ENCODE peak calls at places on chromosomes 6 and 20, in ten cellular contexts. E is lung microvascular endothelial cell; N is GM12865; B is HepG2; H is T47D; G is WTC11; L is B cell; R is DMS153; S is NCI-H2029 treated with DMSO at 0.1 percent for 48 hours; A is activated T-helper 2 cell treated with anti-CD3 and anti-CD28 coated beads, Interferon-gamma antibody, Interleukin-2, Interleukin-4, amounts not matched to agents 10 μg/mL and 5 μg/mL and 100 μg/mL, durations not matched to agents 14 hours and 24 hours and 36 hours. D is an unnamed sample.
A peak's percentile ranks its signal among the peaks of the same experiment; 100 is the strongest.

GRCh38 chr6:166955121-166955864 is 1.1 kb downstream of the RNASET2 start:
- DNase-seq in E (no peak), N (peak; percentile 78), B (no peak), H (peak; percentile 27), G (no peak), L (peak; percentile 63), R (no peak), S (no peak), A (no peak), D (peak; percentile 53)

GRCh38 chr6:105345506-105345905 is 57.4 kb downstream of the PREP start:
- DNase-seq in E (no peak), N (no peak), B (no peak), H (no peak), G (no peak), L (no peak), R (no peak), S (no peak), A (no peak), D (no peak)

GRCh38 chr6:141552463-141552862 is 580.3 kb upstream of the GJE1 start:
- DNase-seq in E (peak; percentile 99), N (peak; percentile 41), B (peak; percentile 89), H (peak; percentile 73), G (no peak), L (no peak), R (peak; percentile 99), S (peak; percentile 85), A (no peak), D (no peak)

GRCh38 chr6:132648356-132648755 is 10.6 kb downstream of the TAAR1 start:
- DNase-seq in E (no peak), N (peak; percentile 74), B (no peak), H (no peak), G (no peak), L (no peak), R (no peak), S (no peak), A (no peak), D (peak; percentile 9)

GRCh38 chr20:11350126-11351005 is 567.3 kb upstream of the BTBD3 start:
- DNase-seq in E (no peak), N (no peak), B (no peak), H (no peak), G (no peak), L (no peak), R (peak; percentile 40), S (no peak), A (no peak), D (no peak)

GRCh38 chr6:134935076-134935475 is 14.8 kb downstream of the ALDH8A1 start:
- DNase-seq in E (no peak), N (no peak), B (no peak), H (no peak), G (no peak), L (no peak), R (no peak), S (no peak), A (no peak), D (no peak)

GRCh38 chr6:74735304-74735703 is 470.5 kb downstream of the COL12A1 start:
- DNase-seq in E (no peak), N (no peak), B (no peak), H (no peak), G (no peak), L (no peak), R (no peak), S (no peak), A (no peak), D (no peak)

GRCh38 chr6:117498159-117498558 is 15.7 kb downstream of the DCBLD1 start:
- DNase-seq in E (peak; percentile 86), N (peak; percentile 22), B (no peak), H (no peak), G (no peak), L (no peak), R (no peak), S (no peak), A (no peak), D (no peak)

GRCh38 chr20:925516-925915 is 9.4 kb upstream of the ANGPT4 start:
- DNase-seq in E (no peak), N (no peak), B (no peak), H (no peak), G (no peak), L (no peak), R (no peak), S (no peak), A (no peak), D (no peak)

GRCh38 chr6:160510976-160511617 is 153.0 kb downstream of the LPA start:
- DNase-seq in E (no peak), N (no peak), B (no peak), H (no peak), G (no peak), L (no peak), R (no peak), S (no peak), A (no peak), D (no peak)

GRCh38 chr6:30259140-30260035 is 46.2 kb upstream of the TRIM26 start:
- DNase-seq in E (peak; percentile 77), N (peak; percentile 83), B (peak; percentile 83), H (peak; percentile 81), G (peak; percentile 72), L (peak; percentile 83), R (peak; percentile 52), S (no peak), A (peak; percentile 48), D (peak; percentile 88)

GRCh38 chr6:121526282-121526681 is 90.8 kb downstream of the GJA1 start:
- DNase-seq in E (no peak), N (no peak), B (no peak), H (no peak), G (no peak), L (no peak), R (no peak), S (no peak), A (no peak), D (no peak)

GRCh38 chr6:5115168-5115567 is 30.0 kb downstream of the PPP1R3G start:
- DNase-seq in E (no peak), N (no peak), B (peak; percentile 91), H (no peak), G (no peak), L (no peak), R (no peak), S (no peak), A (no peak), D (no peak)

GRCh38 chr6:36682328-36683144 is 4.0 kb downstream of the CDKN1A start:
- DNase-seq in E (peak; percentile 42), N (peak; percentile 88), B (peak; percentile 59), H (peak; percentile 87), G (no peak), L (peak; percentile 82), R (peak; percentile 87), S (peak; percentile 92), A (peak; percentile 53), D (peak; percentile 57)

GRCh38 chr6:95693108-95693507 is 115.8 kb downstream of the MANEA start:
- DNase-seq in E (peak; percentile 2), N (peak; percentile 9), B (peak; percentile 10), H (peak; percentile 54), G (no peak), L (no peak), R (no peak), S (no peak), A (no peak), D (no peak)

GRCh38 chr6:31356216-31356945 is 598 bp downstream of the HLA-B start:
- DNase-seq in E (peak; percentile 53), N (peak; percentile 75), B (no peak), H (peak; percentile 82), G (no peak), L (peak; percentile 46), R (no peak), S (no peak), A (no peak), D (peak; percentile 67)

GRCh38 chr6:169253745-169254238 is at the start of gene THBS2:
- DNase-seq in E (no peak), N (no peak), B (no peak), H (no peak), G (no peak), L (no peak), R (no peak), S (no peak), A (no peak), D (no peak)

GRCh38 chr6:3749991-3750323 is 1.6 kb downstream of the PXDC1 start:
- DNase-seq in E (peak; percentile 80), N (no peak), B (peak; percentile 30), H (no peak), G (no peak), L (no peak), R (no peak), S (no peak), A (no peak), D (no peak)

GRCh38 chr6:1625926-1626413 is 16.3 kb downstream of the FOXC1 start:
- DNase-seq in E (no peak), N (no peak), B (no peak), H (no peak), G (no peak), L (no peak), R (no peak), S (no peak), A (no peak), D (no peak)

GRCh38 chr6:11770546-11771466 is 7.8 kb downstream of the ADTRP start:
- DNase-seq in E (peak; percentile 100), N (peak; percentile 52), B (no peak), H (no peak), G (peak; percentile 25), L (no peak), R (no peak), S (no peak), A (no peak), D (no peak)

GRCh38 chr6:34657037-34657306 is 39.6 kb downstream of the ILRUN start:
- DNase-seq in E (no peak), N (peak; percentile 35), B (no peak), H (no peak), G (no peak), L (no peak), R (no peak), S (no peak), A (no peak), D (no peak)

GRCh38 chr6:115712562-115712961 is 348.1 kb downstream of the FRK start:
- DNase-seq in E (no peak), N (no peak), B (no peak), H (no peak), G (no peak), L (no peak), R (no peak), S (no peak), A (no peak), D (no peak)

D was measured in GM13977.